ENCODE peak calls at places on chromosomes 12 and 14, in nine cellular contexts. O, X, S, D, A, M, E, G and I are unnamed samples.
A peak's percentile ranks its signal among the peaks of the same experiment; 100 is the strongest.

GRCh38 chr12:92987362-92987761 is 58.3 kb upstream of the EEA1 start:
- DNase-seq in X (peak; percentile 82), S (peak; percentile 62), D (peak; percentile 87), G (no peak), A (peak; percentile 39), E (no peak), O (no peak), M (no peak), I (peak; percentile 22)

GRCh38 chr14:57390806-57391562 is 598 bp downstream of the NAA30 start:
- DNase-seq in X (peak; percentile 47), S (peak; percentile 50), A (peak; percentile 38), E (peak; percentile 32), O (peak; percentile 80), G (peak; percentile 87), D (peak; percentile 61), M (no peak), I (no peak)

GRCh38 chr14:36441283-36441682 is 78.7 kb downstream of the NKX2-1 start:
- DNase-seq in A (no peak), X (no peak), D (no peak), M (no peak), G (no peak), S (no peak), O (no peak), E (no peak), I (no peak)

GRCh38 chr14:33588771-33589170 is 362.1 kb downstream of the EGLN3 start:
- DNase-seq in S (no peak), A (no peak), G (no peak), M (no peak), X (no peak), O (no peak), E (no peak), D (no peak), I (no peak)

GRCh38 chr12:6846316-6846869 is 4.7 kb downstream of the CDCA3 start:
- DNase-seq in O (no peak), D (no peak), E (no peak), S (no peak), X (no peak), A (no peak), G (no peak), M (no peak), I (no peak)

GRCh38 chr12:109309441-109310246 is 560 bp upstream of the FOXN4 start:
- DNase-seq in G (peak; percentile 73), O (no peak), M (no peak), A (peak; percentile 34), S (no peak), D (no peak), X (no peak), E (no peak), I (no peak)

GRCh38 chr12:119486599-119487154 is 106.9 kb upstream of the TMEM233 start:
- DNase-seq in M (no peak), S (no peak), A (no peak), O (peak; percentile 97), E (no peak), D (no peak), G (no peak), X (no peak), I (no peak)

GRCh38 chr12:132296063-132296462 is 33.3 kb downstream of the GALNT9 start:
- DNase-seq in S (no peak), D (no peak), E (no peak), G (no peak), X (no peak), A (no peak), O (no peak), M (no peak), I (no peak)

GRCh38 chr12:52499836-52500560 is 6.9 kb upstream of the KRT6A start:
- DNase-seq in M (no peak), G (no peak), D (peak; percentile 54), O (no peak), S (peak; percentile 74), X (peak; percentile 45), E (no peak), A (no peak), I (no peak)

GRCh38 chr14:41482861-41483260 is 123.8 kb upstream of the LRFN5 start:
- DNase-seq in O (no peak), G (no peak), X (no peak), S (no peak), A (no peak), D (no peak), E (no peak), M (no peak), I (no peak)

GRCh38 chr12:115569694-115570093 is 707.8 kb downstream of the MED13L start:
- DNase-seq in A (no peak), S (peak; percentile 32), E (no peak), M (no peak), X (peak; percentile 22), G (no peak), D (no peak), O (peak; percentile 65), I (no peak)
- TF ChIP-seq CTCF in A (no peak), S (no peak), E (no peak), M (no peak), X (no peak), G (no peak), D (no peak), O (peak; percentile 48), I (peak; percentile 3)

DNA sequence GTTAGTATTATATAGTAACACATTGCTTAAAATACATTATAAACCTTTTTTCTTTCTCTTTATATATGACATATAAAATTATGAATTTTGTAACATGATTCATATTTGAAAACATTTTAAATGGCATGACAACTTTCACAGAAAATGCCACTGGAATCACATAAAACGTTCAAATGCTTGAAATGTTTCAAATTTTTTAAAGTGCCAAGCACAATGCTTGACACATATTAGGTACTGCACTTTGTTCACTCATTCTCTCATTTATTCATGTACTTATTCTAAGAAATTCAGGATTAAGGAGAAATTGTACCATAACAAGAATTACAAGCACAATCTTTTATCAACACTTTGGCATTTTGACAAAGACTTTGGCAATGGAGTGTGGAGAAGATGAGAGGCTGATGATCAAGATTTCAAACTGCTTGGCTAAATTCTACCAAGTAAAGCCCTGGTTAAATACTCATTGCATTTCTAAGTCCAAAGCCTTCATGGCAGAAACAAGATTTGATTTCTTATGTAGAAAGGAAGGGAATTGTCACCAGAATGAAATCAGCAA is 232.2 kb downstream of the C12orf50 start:
- DNase-seq in S (no peak), A (no peak), X (no peak), M (no peak), G (no peak), E (no peak), D (peak; percentile 9), O (no peak), I (no peak)
- TF ChIP-seq CTCF in S (no peak), A (no peak), X (no peak), M (no peak), G (no peak), E (no peak), D (no peak), O (no peak), I (no peak)

DNA sequence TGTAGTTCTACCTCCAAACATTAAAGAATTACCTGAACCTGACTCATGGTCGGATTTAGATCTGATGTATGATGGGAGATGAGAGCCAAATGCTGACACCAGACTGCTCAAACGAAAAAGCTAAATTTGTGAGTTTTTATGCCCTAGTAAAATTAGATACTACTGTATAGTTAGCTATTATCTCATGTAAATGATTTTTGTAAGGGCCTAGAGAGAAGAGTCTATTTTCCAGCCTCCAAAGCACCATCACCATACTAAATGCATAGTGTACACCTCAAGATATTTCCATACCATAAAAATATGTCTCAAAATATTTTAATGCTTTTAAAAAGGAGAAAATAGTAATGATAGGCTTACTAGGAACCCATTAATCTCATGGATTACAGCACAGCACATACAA is 18.3 kb downstream of the ANKS1B start:
- DNase-seq in A (no peak), G (no peak), E (no peak), O (no peak), S (no peak), M (no peak), D (no peak), X (no peak), I (no peak)
- TF ChIP-seq CTCF in A (no peak), G (no peak), E (no peak), O (no peak), S (no peak), M (no peak), D (no peak), X (no peak), I (no peak)

DNA sequence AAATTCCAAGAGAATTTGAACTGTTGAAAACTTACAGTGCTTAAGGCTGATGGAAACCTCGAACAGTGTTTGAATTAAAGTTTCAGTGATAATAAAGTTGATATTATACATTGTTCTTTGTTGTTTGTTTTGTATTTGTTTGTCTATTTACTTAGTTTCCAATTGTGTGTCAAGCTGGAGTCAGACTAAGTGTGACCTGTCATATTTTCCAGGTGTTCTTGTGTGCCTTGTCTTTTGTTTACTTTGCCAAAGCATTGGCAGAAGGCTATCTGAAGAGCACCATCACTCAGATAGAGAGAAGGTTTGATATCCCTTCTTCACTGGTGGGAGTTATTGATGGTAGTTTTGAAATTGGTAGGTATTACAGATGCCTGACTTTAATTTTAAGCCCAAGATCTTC is 6.0 kb downstream of the SLCO1C1 start:
- DNase-seq in A (no peak), O (no peak), E (no peak), M (no peak), G (no peak), S (no peak), D (no peak), X (no peak), I (no peak)
- TF ChIP-seq CTCF in A (no peak), O (no peak), E (no peak), M (no peak), G (no peak), S (no peak), D (no peak), X (no peak), I (no peak)

GRCh38 chr12:112635036-112635435 is 156.5 kb upstream of the RPH3A start:
- DNase-seq in S (no peak), G (no peak), O (no peak), X (no peak), E (no peak), M (no peak), A (no peak), D (no peak), I (no peak)

GRCh38 chr12:112638420-112638819 is 153.1 kb upstream of the RPH3A start:
- DNase-seq in E (no peak), M (no peak), G (no peak), A (no peak), X (no peak), S (no peak), D (no peak), O (no peak), I (no peak)
- TF ChIP-seq CTCF in E (no peak), M (no peak), G (no peak), A (no peak), X (no peak), S (no peak), D (no peak), O (no peak), I (no peak)

GRCh38 chr12:11031307-11031706 is at the start of gene TAS2R31:
- DNase-seq in A (no peak), M (no peak), G (no peak), S (no peak), D (no peak), E (no peak), O (no peak), X (no peak), I (no peak)

GRCh38 chr12:11023387-11023786 is 967 bp upstream of the TAS2R19 start:
- DNase-seq in G (no peak), D (no peak), E (no peak), S (no peak), O (no peak), X (no peak), M (no peak), A (no peak), I (no peak)

GRCh38 chr12:11022520-11022919 is at the start of gene TAS2R19:
- DNase-seq in M (no peak), E (no peak), D (no peak), O (no peak), S (no peak), X (no peak), G (no peak), A (no peak), I (no peak)

GRCh38 chr12:11026118-11026517 is 3.7 kb upstream of the TAS2R19 start:
- DNase-seq in E (no peak), X (no peak), G (no peak), S (no peak), D (peak; percentile 22), M (no peak), A (no peak), O (peak; percentile 91), I (no peak)
- TF ChIP-seq CTCF in E (no peak), X (no peak), G (no peak), S (no peak), D (peak; percentile 46), M (no peak), A (no peak), O (peak; percentile 84), I (no peak)